ENCODE peak calls at places on chromosome 10, in five cellular contexts. R is left ventricle myocardium inferior, J is RWPE1, P is WERI-Rb-1, N is thyroid gland. B is an unnamed sample.
A peak's percentile ranks its signal among the peaks of the same experiment; 100 is the strongest.

GRCh38 chr10:70672165-70672992 is at the start of gene ADAMTS14:
- DNase-seq in R (peak; percentile 49), J (peak; percentile 40), P (peak; percentile 58), N (peak; percentile 49), B (no peak)

GRCh38 chr10:15775513-15775912 is 55.8 kb upstream of the ITGA8 start:
- DNase-seq in R (no peak), J (no peak), P (no peak), N (no peak), B (no peak)

GRCh38 chr10:126251778-126252407 is 136.4 kb downstream of the ADAM12 start:
- DNase-seq in R (no peak), J (no peak), P (no peak), N (no peak), B (no peak)

GRCh38 chr10:79322616-79323566 is 24.4 kb upstream of the PPIF start:
- DNase-seq in R (no peak), J (no peak), P (no peak), N (peak; percentile 34), B (peak; percentile 20)

GRCh38 chr10:48289652-48290238 is 15.2 kb upstream of the FRMPD2 start:
- DNase-seq in R (peak; percentile 46), J (peak; percentile 34), P (peak; percentile 84), N (peak; percentile 71), B (peak; percentile 25)

GRCh38 chr10:106941297-106942034 is 223.0 kb downstream of the SORCS1 start:
- DNase-seq in R (no peak), J (no peak), P (no peak), N (no peak), B (no peak)

GRCh38 chr10:112490543-112490942 is 43.5 kb downstream of the VTI1A start:
- DNase-seq in R (peak; percentile 24), J (no peak), P (no peak), N (peak; percentile 6), B (no peak)

GRCh38 chr10:49083256-49083655 is 32.1 kb downstream of the VSTM4 start:
- DNase-seq in R (peak; percentile 65), J (no peak), P (no peak), N (peak; percentile 33), B (peak; percentile 39)

GRCh38 chr10:113716109-113717010 is 35.1 kb upstream of the PLEKHS1 start:
- DNase-seq in R (no peak), J (no peak), P (no peak), N (no peak), B (no peak)

GRCh38 chr10:17649836-17650235 is 5.9 kb downstream of the STAM start:
- DNase-seq in R (no peak), J (no peak), P (no peak), N (no peak), B (no peak)

GRCh38 chr10:78768041-78768569 is 300.7 kb upstream of the ZMIZ1 start:
- DNase-seq in R (no peak), J (no peak), P (no peak), N (no peak), B (peak; percentile 15)

GRCh38 chr10:48885376-48885775 is 54.3 kb downstream of the LRRC18 start:
- DNase-seq in R (no peak), J (peak; percentile 28), P (peak; percentile 39), N (no peak), B (no peak)

GRCh38 chr10:78875331-78875877 is 193.4 kb upstream of the ZMIZ1 start:
- DNase-seq in R (no peak), J (no peak), P (no peak), N (no peak), B (no peak)

GRCh38 chr10:99612167-99612831 is 7.9 kb downstream of the SLC25A28 start:
- DNase-seq in R (no peak), J (peak; percentile 72), P (peak; percentile 53), N (peak; percentile 6), B (no peak)

GRCh38 chr10:48639646-48640045 is 34.8 kb upstream of the ARHGAP22 start:
- DNase-seq in R (no peak), J (no peak), P (no peak), N (no peak), B (no peak)

GRCh38 chr10:43983856-43984271 is 335.2 kb upstream of the ZNF32 start:
- DNase-seq in R (no peak), J (no peak), P (no peak), N (no peak), B (no peak)

GRCh38 chr10:22649390-22649841 is 65.0 kb downstream of the PIP4K2A start:
- DNase-seq in R (no peak), J (no peak), P (no peak), N (no peak), B (no peak)

GRCh38 chr10:101000602-101000991 is 989 bp downstream of the LZTS2 start:
- DNase-seq in R (no peak), J (no peak), P (no peak), N (no peak), B (no peak)

GRCh38 chr10:26217396-26218105 is 977 bp downstream of the GAD2 start:
- DNase-seq in R (no peak), J (no peak), P (no peak), N (no peak), B (no peak)

GRCh38 chr10:107915277-107915634 is 750.8 kb upstream of the SORCS1 start:
- DNase-seq in R (no peak), J (no peak), P (no peak), N (no peak), B (no peak)

GRCh38 chr10:4658777-4659176 is 167.2 kb upstream of the AKR1E2 start:
- DNase-seq in R (no peak), J (no peak), P (no peak), N (no peak), B (no peak)

GRCh38 chr10:73591935-73592699 is 975 bp upstream of the USP54 start:
- DNase-seq in R (peak; percentile 30), J (peak; percentile 46), P (peak; percentile 38), N (peak; percentile 90), B (peak; percentile 71)

GRCh38 chr10:96450514-96451207 is 63.1 kb downstream of the TLL2 start:
- DNase-seq in R (no peak), J (no peak), P (no peak), N (no peak), B (no peak)

GRCh38 chr10:29304259-29305030 is 15.6 kb downstream of the LYZL1 start:
- DNase-seq in R (peak; percentile 26), J (peak; percentile 76), P (peak; percentile 44), N (peak; percentile 54), B (peak; percentile 73)

GRCh38 chr10:113958631-113959382 is 84.9 kb upstream of the ADRB1 start:
- DNase-seq in R (no peak), J (peak; percentile 90), P (no peak), N (peak; percentile 73), B (no peak)

GRCh38 chr10:131725736-131726459 is 174.9 kb upstream of the PPP2R2D start:
- DNase-seq in R (no peak), J (no peak), P (no peak), N (no peak), B (no peak)

GRCh38 chr10:124417846-124418725 is 637 bp downstream of the OAT start:
- DNase-seq in R (peak; percentile 55), J (peak; percentile 63), P (peak; percentile 66), N (peak; percentile 67), B (peak; percentile 46)

GRCh38 chr10:124420254-124420653 is 1.5 kb upstream of the OAT start:
- DNase-seq in R (no peak), J (no peak), P (no peak), N (no peak), B (no peak)

GRCh38 chr10:124419635-124420034 is 912 bp upstream of the OAT start:
- DNase-seq in R (no peak), J (no peak), P (no peak), N (no peak), B (peak; percentile 17)

GRCh38 chr10:124416733-124417132 is 2.0 kb downstream of the OAT start:
- DNase-seq in R (no peak), J (no peak), P (no peak), N (no peak), B (no peak)

GRCh38 chr10:124418726-124419501 is at the start of gene OAT:
- DNase-seq in R (peak; percentile 97), J (peak; percentile 99), P (peak; percentile 98), N (peak; percentile 98), B (peak; percentile 95)
- TF ChIP-seq CTCF in R (no peak), J (peak; percentile 35), P (peak; percentile 34), N (no peak), B (peak; percentile 2)

DNA sequence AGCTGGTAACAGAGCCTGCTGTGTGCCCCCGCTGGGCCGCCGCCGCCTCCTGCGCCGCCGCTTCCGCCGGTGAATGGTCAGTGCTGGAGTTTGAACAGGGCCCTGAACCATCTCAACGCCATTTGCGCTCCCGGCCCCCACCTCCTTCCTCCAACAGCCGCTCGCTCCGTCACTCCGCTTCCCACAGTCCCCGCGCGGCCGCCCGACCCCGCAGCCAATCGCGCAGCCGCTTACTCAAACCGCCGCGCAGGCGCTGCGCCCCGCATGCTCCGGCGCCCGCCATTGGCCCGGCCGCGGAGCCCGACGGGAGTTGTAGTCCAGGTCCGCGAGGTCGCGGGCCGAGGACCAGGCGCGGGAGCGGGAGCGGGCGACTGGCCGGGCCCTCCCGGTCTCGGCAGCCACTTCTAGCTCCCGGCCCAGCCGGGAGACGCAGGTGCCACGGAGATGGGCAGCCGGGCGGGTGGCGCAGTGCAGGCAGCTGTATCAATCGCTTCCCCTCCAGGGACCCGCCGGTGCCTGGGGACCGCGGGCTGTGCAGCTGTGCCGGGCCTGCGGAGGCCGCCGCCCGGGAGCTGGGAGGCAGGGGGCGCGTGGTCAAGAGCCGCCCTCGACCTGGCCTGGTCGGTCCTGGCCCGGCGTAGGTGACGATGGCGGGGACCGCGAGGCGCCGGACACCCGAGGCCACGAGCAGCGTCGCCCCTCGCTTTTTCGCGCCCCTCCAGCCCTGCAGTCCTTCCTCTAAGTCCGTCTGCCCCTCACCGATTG is at the start of gene WAPL:
- DNase-seq in R (peak; percentile 97), J (peak; percentile 100), P (peak; percentile 94), N (peak; percentile 96), B (peak; percentile 93)
- TF ChIP-seq CTCF in R (no peak), J (no peak), P (no peak), N (no peak), B (no peak)

DNA sequence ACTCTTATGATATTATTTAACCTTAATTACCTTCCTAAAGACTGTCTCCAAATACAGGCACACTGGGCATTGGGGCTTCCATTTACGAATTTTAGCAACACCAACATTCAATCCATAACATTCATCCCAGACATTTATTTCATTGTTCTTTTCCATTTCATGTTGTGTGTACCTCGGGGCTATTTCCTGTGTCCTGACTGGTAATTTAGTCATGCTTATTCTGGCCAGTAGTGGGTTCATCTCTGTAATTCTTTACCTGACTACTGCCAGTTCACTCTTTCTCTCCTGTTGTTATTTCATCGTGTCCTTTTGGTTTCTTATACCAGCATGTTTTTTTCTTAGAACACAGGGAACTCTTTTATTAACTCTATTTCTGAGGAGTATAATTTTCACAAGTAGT is 225.7 kb downstream of the PLXDC2 start:
- DNase-seq in R (no peak), J (no peak), P (no peak), N (no peak), B (no peak)
- TF ChIP-seq CTCF in R (no peak), J (no peak), P (no peak), N (no peak), B (no peak)

DNA sequence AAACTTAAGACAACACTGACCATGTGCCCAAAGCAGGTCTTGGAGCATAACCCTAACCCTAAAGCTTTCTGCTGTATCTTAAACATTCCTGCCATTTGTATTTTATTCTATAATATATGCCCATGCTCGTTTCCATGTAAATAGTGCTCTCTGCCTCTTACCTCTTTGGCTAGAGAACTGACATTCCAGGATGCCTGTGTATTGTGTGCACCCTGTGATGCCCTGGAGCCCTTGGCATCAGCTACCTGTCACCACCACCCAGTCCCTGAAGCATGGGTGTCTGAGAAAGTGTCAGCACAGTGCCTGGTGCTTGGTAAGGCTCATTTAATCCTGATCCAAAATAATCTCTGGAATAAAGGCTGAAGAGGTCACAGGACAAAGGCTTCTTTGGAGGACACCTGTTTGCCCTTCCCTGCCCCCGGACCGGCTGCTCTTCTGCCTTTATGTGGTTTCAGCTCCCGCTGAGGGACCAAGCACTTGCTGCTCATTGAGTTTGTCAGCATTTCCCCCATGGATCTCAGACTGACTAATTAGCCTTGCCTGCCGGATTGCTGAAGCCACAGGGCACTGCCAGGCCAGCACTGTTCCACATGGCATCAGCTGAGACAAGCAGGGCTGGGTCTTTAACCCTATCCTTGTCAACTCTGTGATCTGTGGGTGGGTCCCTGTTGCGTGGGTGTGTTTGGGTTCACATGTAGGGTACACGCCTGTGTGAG is 139.1 kb upstream of the SORCS3 start:
- DNase-seq in R (no peak), J (no peak), P (peak; percentile 59), N (no peak), B (no peak)
- TF ChIP-seq CTCF in R (no peak), J (no peak), P (no peak), N (no peak), B (no peak)